ENCODE peak calls at places on chromosomes 11 and 22, in five cellular contexts. One of them, this sample, is unnamed.

GRCh38 chr11:128174465-128175101 is 412.8 kb downstream of the ETS1 start:
- DNase-seq in ELF-1: peak
- DNase-seq in fibroblast of the aortic adventitia: peak
- DNase-seq in coronary artery: no peak
- DNase-seq in Caki2: no peak
- DNase-seq in this sample: no peak

GRCh38 chr11:45169310-45170072 is 23.1 kb downstream of the PRDM11 start:
- DNase-seq in ELF-1: no peak
- DNase-seq in fibroblast of the aortic adventitia: peak
- DNase-seq in coronary artery: no peak
- DNase-seq in Caki2: no peak
- DNase-seq in this sample: peak

GRCh38 chr11:116512841-116513240 is 259.9 kb downstream of the BUD13 start:
- DNase-seq in ELF-1: no peak
- DNase-seq in fibroblast of the aortic adventitia: no peak
- DNase-seq in coronary artery: peak
- DNase-seq in Caki2: no peak
- DNase-seq in this sample: no peak

GRCh38 chr11:11789735-11790369 is 51.9 kb upstream of the USP47 start:
- DNase-seq in ELF-1: no peak
- DNase-seq in fibroblast of the aortic adventitia: peak
- DNase-seq in coronary artery: no peak
- DNase-seq in Caki2: peak
- DNase-seq in this sample: no peak

GRCh38 chr11:14499178-14499559 is 442 bp downstream of the COPB1 start:
- DNase-seq in ELF-1: no peak
- DNase-seq in fibroblast of the aortic adventitia: no peak
- DNase-seq in coronary artery: no peak
- DNase-seq in Caki2: peak
- DNase-seq in this sample: no peak

GRCh38 chr22:20436309-20437252 is 1.0 kb downstream of the SCARF2 start:
- DNase-seq in ELF-1: peak
- DNase-seq in fibroblast of the aortic adventitia: peak
- DNase-seq in coronary artery: no peak
- DNase-seq in Caki2: no peak
- DNase-seq in this sample: no peak

GRCh38 chr11:64839335-64839734 is 5.1 kb downstream of the CDC42BPG start:
- DNase-seq in ELF-1: no peak
- DNase-seq in fibroblast of the aortic adventitia: no peak
- DNase-seq in coronary artery: no peak
- DNase-seq in Caki2: no peak
- DNase-seq in this sample: no peak

GRCh38 chr11:45748801-45749200 is 56.1 kb upstream of the SLC35C1 start:
- DNase-seq in ELF-1: no peak
- DNase-seq in fibroblast of the aortic adventitia: no peak
- DNase-seq in coronary artery: no peak
- DNase-seq in Caki2: no peak
- DNase-seq in this sample: peak

GRCh38 chr22:24968066-24968561 is 15.6 kb downstream of the KIAA1671 start:
- DNase-seq in ELF-1: peak
- DNase-seq in fibroblast of the aortic adventitia: peak
- DNase-seq in coronary artery: no peak
- DNase-seq in Caki2: peak
- DNase-seq in this sample: no peak

This sample was measured in cardiac septum.